ENCODE peak calls at places on chromosomes 1 and 21, in six cellular contexts. One of them, this sample, is unnamed.

GRCh38 chr1:18619467-18619835 is 11.2 kb upstream of the PAX7 start:
- DNase-seq in endothelial cell of umbilical vein: no peak
- DNase-seq in endodermal cell: no peak
- DNase-seq in lower lobe of right lung: no peak
- DNase-seq in NB4: no peak
- DNase-seq in fibroblast of lung: no peak
- DNase-seq in this sample: no peak

GRCh38 chr1:233587958-233588799 is 25.7 kb upstream of the KCNK1 start:
- DNase-seq in endothelial cell of umbilical vein: no peak
- DNase-seq in endodermal cell: peak; percentile 92
- DNase-seq in lower lobe of right lung: no peak
- DNase-seq in NB4: no peak
- DNase-seq in fibroblast of lung: no peak
- DNase-seq in this sample: no peak

GRCh38 chr1:162466797-162467196 is 30.8 kb upstream of the UHMK1 start:
- DNase-seq in endothelial cell of umbilical vein: no peak
- DNase-seq in endodermal cell: no peak
- DNase-seq in lower lobe of right lung: no peak
- DNase-seq in NB4: no peak
- DNase-seq in fibroblast of lung: no peak
- DNase-seq in this sample: no peak

GRCh38 chr1:1115136-1115829 is 606 bp downstream of the C1orf159 start:
- DNase-seq in endothelial cell of umbilical vein: no peak
- DNase-seq in endodermal cell: peak; percentile 51
- DNase-seq in lower lobe of right lung: peak; percentile 38
- DNase-seq in NB4: no peak
- DNase-seq in fibroblast of lung: no peak
- DNase-seq in this sample: no peak

GRCh38 chr1:117366982-117367768 is at the start of gene MAN1A2:
- DNase-seq in endothelial cell of umbilical vein: peak; percentile 83
- DNase-seq in endodermal cell: peak; percentile 90
- DNase-seq in lower lobe of right lung: peak; percentile 95
- DNase-seq in NB4: peak; percentile 90
- DNase-seq in fibroblast of lung: peak; percentile 72
- DNase-seq in this sample: peak; percentile 33

GRCh38 chr1:41528106-41528505 is 43.6 kb upstream of the EDN2 start:
- DNase-seq in endothelial cell of umbilical vein: no peak
- DNase-seq in endodermal cell: no peak
- DNase-seq in lower lobe of right lung: no peak
- DNase-seq in NB4: no peak
- DNase-seq in fibroblast of lung: no peak
- DNase-seq in this sample: no peak

GRCh38 chr1:153773004-153773921 is 1.9 kb upstream of the SLC27A3 start:
- DNase-seq in endothelial cell of umbilical vein: peak; percentile 55
- DNase-seq in endodermal cell: no peak
- DNase-seq in lower lobe of right lung: no peak
- DNase-seq in NB4: peak; percentile 83
- DNase-seq in fibroblast of lung: no peak
- DNase-seq in this sample: no peak

GRCh38 chr1:243345205-243345604 is 89.4 kb downstream of the SDCCAG8 start:
- DNase-seq in endothelial cell of umbilical vein: peak; percentile 49
- DNase-seq in endodermal cell: no peak
- DNase-seq in lower lobe of right lung: no peak
- DNase-seq in NB4: peak; percentile 9
- DNase-seq in fibroblast of lung: peak; percentile 28
- DNase-seq in this sample: no peak

GRCh38 chr1:43035821-43036456 is 77.3 kb upstream of the SLC2A1 start:
- DNase-seq in endothelial cell of umbilical vein: no peak
- DNase-seq in endodermal cell: no peak
- DNase-seq in lower lobe of right lung: no peak
- DNase-seq in NB4: no peak
- DNase-seq in fibroblast of lung: no peak
- DNase-seq in this sample: no peak

GRCh38 chr1:80657048-80657653 is 1143.6 kb upstream of the ADGRL2 start:
- DNase-seq in endothelial cell of umbilical vein: no peak
- DNase-seq in endodermal cell: no peak
- DNase-seq in lower lobe of right lung: no peak
- DNase-seq in NB4: no peak
- DNase-seq in fibroblast of lung: peak; percentile 18
- DNase-seq in this sample: no peak

GRCh38 chr1:9037476-9038337 is 11.5 kb upstream of the SLC2A7 start:
- DNase-seq in endothelial cell of umbilical vein: no peak
- DNase-seq in endodermal cell: no peak
- DNase-seq in lower lobe of right lung: peak; percentile 19
- DNase-seq in NB4: no peak
- DNase-seq in fibroblast of lung: no peak
- DNase-seq in this sample: no peak

GRCh38 chr1:116334015-116334547 is 39.0 kb upstream of the ATP1A1 start:
- DNase-seq in endothelial cell of umbilical vein: peak; percentile 49
- DNase-seq in endodermal cell: no peak
- DNase-seq in lower lobe of right lung: peak; percentile 56
- DNase-seq in NB4: no peak
- DNase-seq in fibroblast of lung: peak; percentile 75
- DNase-seq in this sample: peak; percentile 39

GRCh38 chr1:229105109-229105508 is 165.8 kb upstream of the RAB4A start:
- DNase-seq in endothelial cell of umbilical vein: no peak
- DNase-seq in endodermal cell: peak; percentile 23
- DNase-seq in lower lobe of right lung: no peak
- DNase-seq in NB4: no peak
- DNase-seq in fibroblast of lung: no peak
- DNase-seq in this sample: no peak

GRCh38 chr1:112841825-112842224 is 114.2 kb downstream of the SLC16A1 start:
- DNase-seq in endothelial cell of umbilical vein: no peak
- DNase-seq in endodermal cell: no peak
- DNase-seq in lower lobe of right lung: no peak
- DNase-seq in NB4: peak; percentile 59
- DNase-seq in fibroblast of lung: no peak
- DNase-seq in this sample: no peak

GRCh38 chr1:246187834-246188372 is 319.2 kb downstream of the SMYD3 start:
- DNase-seq in endothelial cell of umbilical vein: no peak
- DNase-seq in endodermal cell: no peak
- DNase-seq in lower lobe of right lung: no peak
- DNase-seq in NB4: no peak
- DNase-seq in fibroblast of lung: no peak
- DNase-seq in this sample: no peak
- H3K4me3 ChIP-seq in endothelial cell of umbilical vein: no peak overlapping the region
- H3K4me3 ChIP-seq in endodermal cell: no peak overlapping the region
- H3K4me3 ChIP-seq in lower lobe of right lung: no peak overlapping the region
- H3K4me3 ChIP-seq in NB4: no peak overlapping the region
- H3K4me3 ChIP-seq in fibroblast of lung: no peak overlapping the region
- H3K4me3 ChIP-seq in this sample: no peak overlapping the region

GRCh38 chr21:37337831-37338230 is 28.7 kb upstream of the DYRK1A start:
- DNase-seq in endothelial cell of umbilical vein: no peak
- DNase-seq in endodermal cell: no peak
- DNase-seq in lower lobe of right lung: no peak
- DNase-seq in NB4: no peak
- DNase-seq in fibroblast of lung: no peak
- DNase-seq in this sample: no peak
- H3K4me3 ChIP-seq in endothelial cell of umbilical vein: no peak overlapping the region
- H3K4me3 ChIP-seq in endodermal cell: no peak overlapping the region
- H3K4me3 ChIP-seq in lower lobe of right lung: no peak overlapping the region
- H3K4me3 ChIP-seq in NB4: no peak overlapping the region
- H3K4me3 ChIP-seq in fibroblast of lung: no peak overlapping the region
- H3K4me3 ChIP-seq in this sample: no peak overlapping the region

DNA sequence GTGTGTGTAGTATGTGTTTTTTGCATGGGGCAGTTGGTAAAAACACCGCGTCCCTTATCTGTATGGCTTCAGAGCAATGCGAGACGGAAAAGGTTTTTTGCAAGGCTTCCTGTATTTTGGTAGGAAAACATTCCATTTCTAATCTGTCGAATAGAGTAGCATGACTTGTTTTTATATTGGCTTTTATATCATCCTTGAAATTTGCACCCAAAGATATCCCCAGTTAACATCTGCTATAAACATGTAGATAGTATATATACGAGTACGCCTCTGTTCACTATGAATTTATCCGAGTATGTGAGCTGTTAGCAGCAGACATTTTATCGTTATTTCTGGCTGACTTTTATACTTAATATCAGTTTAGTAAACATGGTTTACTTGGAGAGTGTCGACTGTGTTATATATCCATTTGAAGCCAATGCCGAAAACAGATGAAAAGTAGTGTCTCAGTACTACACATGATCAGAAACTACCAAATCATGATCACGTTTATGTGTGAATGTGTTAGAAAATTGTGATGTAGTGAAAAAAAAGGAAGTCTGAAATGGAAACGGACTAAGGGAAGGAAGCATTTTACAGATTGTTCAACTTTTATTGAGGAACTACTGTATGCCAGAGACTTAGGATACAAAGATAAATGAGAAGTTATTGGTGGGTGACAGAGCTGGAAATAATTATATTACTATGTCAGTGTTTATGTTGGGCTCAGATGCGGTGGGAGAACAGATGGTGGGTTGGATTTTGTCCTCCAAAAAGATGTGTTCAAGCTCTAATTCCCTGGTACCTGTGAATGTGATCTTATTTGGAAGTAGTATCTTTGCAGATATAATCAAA is 1.1 kb downstream of the LEPR start:
- DNase-seq in endothelial cell of umbilical vein: peak; percentile 93
- DNase-seq in endodermal cell: no peak
- DNase-seq in lower lobe of right lung: no peak
- DNase-seq in NB4: peak; percentile 51
- DNase-seq in fibroblast of lung: no peak
- DNase-seq in this sample: no peak
- H3K4me3 ChIP-seq in endothelial cell of umbilical vein: peak overlapping the region; percentile 79
- H3K4me3 ChIP-seq in endodermal cell: peak overlapping the region; percentile 96
- H3K4me3 ChIP-seq in lower lobe of right lung: peak overlapping the region; percentile 81
- H3K4me3 ChIP-seq in NB4: peak overlapping the region; percentile 92
- H3K4me3 ChIP-seq in fibroblast of lung: peak overlapping the region; percentile 61
- H3K4me3 ChIP-seq in this sample: peak overlapping the region; percentile 76

GRCh38 chr1:207909687-207910086 is 1.2 kb downstream of the CD34 start:
- DNase-seq in endothelial cell of umbilical vein: no peak
- DNase-seq in endodermal cell: no peak
- DNase-seq in lower lobe of right lung: no peak
- DNase-seq in NB4: no peak
- DNase-seq in fibroblast of lung: no peak
- DNase-seq in this sample: no peak

GRCh38 chr1:207911983-207912760 is 1.2 kb upstream of the CD34 start:
- DNase-seq in endothelial cell of umbilical vein: no peak
- DNase-seq in endodermal cell: no peak
- DNase-seq in lower lobe of right lung: no peak
- DNase-seq in NB4: no peak
- DNase-seq in fibroblast of lung: no peak
- DNase-seq in this sample: no peak

GRCh38 chr1:207913951-207914350 is 3.0 kb upstream of the CD34 start:
- DNase-seq in endothelial cell of umbilical vein: no peak
- DNase-seq in endodermal cell: no peak
- DNase-seq in lower lobe of right lung: no peak
- DNase-seq in NB4: no peak
- DNase-seq in fibroblast of lung: no peak
- DNase-seq in this sample: no peak

GRCh38 chr1:207908112-207908734 is 2.7 kb downstream of the CD34 start:
- DNase-seq in endothelial cell of umbilical vein: peak; percentile 50
- DNase-seq in endodermal cell: no peak
- DNase-seq in lower lobe of right lung: no peak
- DNase-seq in NB4: peak; percentile 29
- DNase-seq in fibroblast of lung: no peak
- DNase-seq in this sample: no peak

GRCh38 chr1:207910678-207911354 is at the start of gene CD34:
- DNase-seq in endothelial cell of umbilical vein: peak; percentile 46
- DNase-seq in endodermal cell: peak; percentile 78
- DNase-seq in lower lobe of right lung: no peak
- DNase-seq in NB4: no peak
- DNase-seq in fibroblast of lung: no peak
- DNase-seq in this sample: no peak
- H3K4me3 ChIP-seq in endothelial cell of umbilical vein: peak within 1 kb of the TSS; percentile 21
- H3K4me3 ChIP-seq in endodermal cell: peak within 1 kb of the TSS; percentile 68
- H3K4me3 ChIP-seq in lower lobe of right lung: peak within 1 kb of the TSS; percentile 60
- H3K4me3 ChIP-seq in NB4: no peak within 1 kb of the TSS
- H3K4me3 ChIP-seq in fibroblast of lung: peak within 1 kb of the TSS; percentile 37
- H3K4me3 ChIP-seq in this sample: peak within 1 kb of the TSS; percentile 41

GRCh38 chr1:2419416-2419815 is 7.1 kb upstream of the PEX10 start:
- DNase-seq in endothelial cell of umbilical vein: no peak
- DNase-seq in endodermal cell: no peak
- DNase-seq in lower lobe of right lung: no peak
- DNase-seq in NB4: no peak
- DNase-seq in fibroblast of lung: no peak
- DNase-seq in this sample: no peak
- H3K4me3 ChIP-seq in endothelial cell of umbilical vein: no peak overlapping the region
- H3K4me3 ChIP-seq in endodermal cell: no peak overlapping the region
- H3K4me3 ChIP-seq in lower lobe of right lung: no peak overlapping the region
- H3K4me3 ChIP-seq in NB4: no peak overlapping the region
- H3K4me3 ChIP-seq in fibroblast of lung: no peak overlapping the region
- H3K4me3 ChIP-seq in this sample: no peak overlapping the region